ENCODE peak calls at places on chromosomes 3 and 15, in four cellular contexts. One of them, this sample, is unnamed.

GRCh38 chr3:30302027-30302426 is 304.4 kb upstream of the TGFBR2 start:
- DNase-seq in AG04450: peak
- DNase-seq in vagina: no peak
- DNase-seq in body of pancreas: no peak
- DNase-seq in this sample: no peak

GRCh38 chr3:172309059-172309458 is 139.2 kb downstream of the GHSR start:
- DNase-seq in AG04450: no peak
- DNase-seq in body of pancreas: no peak
- DNase-seq in vagina: no peak
- DNase-seq in this sample: no peak

GRCh38 chr15:92051726-92052125 is 198.2 kb downstream of the SLCO3A1 start:
- DNase-seq in body of pancreas: no peak
- DNase-seq in vagina: no peak
- DNase-seq in AG04450: no peak
- DNase-seq in this sample: no peak

GRCh38 chr15:26156041-26156440 is 292.9 kb upstream of the ATP10A start:
- DNase-seq in body of pancreas: no peak
- DNase-seq in vagina: no peak
- DNase-seq in AG04450: no peak
- DNase-seq in this sample: no peak

GRCh38 chr3:51681453-51681852 is 10.4 kb downstream of the TEX264 start:
- DNase-seq in AG04450: no peak
- DNase-seq in vagina: no peak
- DNase-seq in body of pancreas: no peak
- DNase-seq in this sample: no peak

GRCh38 chr15:90987561-90988141 is 6.7 kb downstream of the PRC1 start:
- DNase-seq in body of pancreas: no peak
- DNase-seq in vagina: no peak
- DNase-seq in AG04450: no peak
- DNase-seq in this sample: no peak

GRCh38 chr3:53236112-53236841 is 19.5 kb downstream of the TKT start:
- DNase-seq in vagina: no peak
- DNase-seq in body of pancreas: peak
- DNase-seq in AG04450: peak
- DNase-seq in this sample: no peak

GRCh38 chr3:53229171-53229570 is 26.7 kb downstream of the TKT start:
- DNase-seq in AG04450: no peak
- DNase-seq in vagina: no peak
- DNase-seq in body of pancreas: no peak
- DNase-seq in this sample: no peak

GRCh38 chr3:123871946-123872345 is 12.2 kb downstream of the MYLK start:
- DNase-seq in vagina: no peak
- DNase-seq in AG04450: no peak
- DNase-seq in body of pancreas: no peak
- DNase-seq in this sample: no peak

GRCh38 chr3:52834871-52835501 is at the start of gene MUSTN1:
- DNase-seq in AG04450: no peak
- DNase-seq in body of pancreas: no peak
- DNase-seq in vagina: no peak
- DNase-seq in this sample: no peak

GRCh38 chr3:126464093-126464492 is 11.6 kb downstream of the ZXDC start:
- DNase-seq in AG04450: no peak
- DNase-seq in body of pancreas: no peak
- DNase-seq in vagina: no peak
- DNase-seq in this sample: no peak

GRCh38 chr3:113606539-113607218 is 74.3 kb downstream of the SIDT1 start:
- DNase-seq in vagina: no peak
- DNase-seq in body of pancreas: no peak
- DNase-seq in AG04450: no peak
- DNase-seq in this sample: peak

GRCh38 chr3:141094851-141095545 is 43.9 kb downstream of the SPSB4 start:
- DNase-seq in vagina: no peak
- DNase-seq in body of pancreas: peak
- DNase-seq in AG04450: no peak
- DNase-seq in this sample: no peak

GRCh38 chr3:12356996-12357395 is 68.1 kb downstream of the PPARG start:
- DNase-seq in AG04450: no peak
- DNase-seq in vagina: no peak
- DNase-seq in body of pancreas: no peak
- DNase-seq in this sample: no peak

GRCh38 chr15:73930371-73930770 is 4.1 kb downstream of the LOXL1 start:
- DNase-seq in body of pancreas: no peak
- DNase-seq in AG04450: peak
- DNase-seq in vagina: no peak
- DNase-seq in this sample: no peak

GRCh38 chr3:97125902-97126499 is 311.6 kb downstream of the EPHA6 start:
- DNase-seq in AG04450: no peak
- DNase-seq in body of pancreas: no peak
- DNase-seq in vagina: no peak
- DNase-seq in this sample: no peak

GRCh38 chr15:48547305-48547704 is 98.2 kb downstream of the FBN1 start:
- DNase-seq in AG04450: no peak
- DNase-seq in vagina: no peak
- DNase-seq in body of pancreas: no peak
- DNase-seq in this sample: no peak

GRCh38 chr3:40116478-40117162 is 192.9 kb upstream of the EIF1B start:
- DNase-seq in body of pancreas: no peak
- DNase-seq in AG04450: no peak
- DNase-seq in vagina: no peak
- DNase-seq in this sample: no peak

GRCh38 chr15:56528136-56528535 is 63.2 kb upstream of the MNS1 start:
- DNase-seq in vagina: no peak
- DNase-seq in AG04450: no peak
- DNase-seq in body of pancreas: no peak
- DNase-seq in this sample: no peak

GRCh38 chr15:88012711-88013110 is 243.8 kb downstream of the NTRK3 start:
- DNase-seq in vagina: no peak
- DNase-seq in body of pancreas: no peak
- DNase-seq in AG04450: no peak
- DNase-seq in this sample: no peak

GRCh38 chr15:29805043-29805707 is 17.1 kb downstream of the TJP1 start:
- DNase-seq in vagina: no peak
- DNase-seq in body of pancreas: peak
- DNase-seq in AG04450: peak
- DNase-seq in this sample: no peak

GRCh38 chr15:38263996-38264395 is 11.4 kb downstream of the SPRED1 start:
- DNase-seq in AG04450: peak
- DNase-seq in vagina: no peak
- DNase-seq in body of pancreas: no peak
- DNase-seq in this sample: no peak

GRCh38 chr3:129313415-129313982 is 34.8 kb downstream of the HMCES start:
- DNase-seq in AG04450: no peak
- DNase-seq in body of pancreas: peak
- DNase-seq in vagina: no peak
- DNase-seq in this sample: no peak

GRCh38 chr3:15266510-15267376 is 60.7 kb downstream of the CAPN7 start:
- DNase-seq in AG04450: no peak
- DNase-seq in vagina: peak
- DNase-seq in body of pancreas: no peak
- DNase-seq in this sample: no peak

GRCh38 chr3:177770821-177771220 is 573.5 kb upstream of the TBL1XR1 start:
- DNase-seq in vagina: no peak
- DNase-seq in AG04450: no peak
- DNase-seq in body of pancreas: no peak
- DNase-seq in this sample: no peak

GRCh38 chr15:96362759-96363678 is 32.5 kb downstream of the NR2F2 start:
- DNase-seq in AG04450: no peak
- DNase-seq in body of pancreas: no peak
- DNase-seq in vagina: no peak
- DNase-seq in this sample: no peak

GRCh38 chr3:169060037-169060436 is 603.5 kb downstream of the MECOM start:
- DNase-seq in AG04450: no peak
- DNase-seq in vagina: no peak
- DNase-seq in body of pancreas: no peak
- DNase-seq in this sample: no peak

GRCh38 chr3:4588410-4588809 is 95.3 kb downstream of the ITPR1 start:
- DNase-seq in AG04450: no peak
- DNase-seq in body of pancreas: no peak
- DNase-seq in vagina: no peak
- DNase-seq in this sample: no peak

GRCh38 chr3:169103941-169104340 is 559.6 kb downstream of the MECOM start:
- DNase-seq in vagina: no peak
- DNase-seq in body of pancreas: no peak
- DNase-seq in AG04450: no peak
- DNase-seq in this sample: no peak

GRCh38 chr3:14899993-14900618 is 47.3 kb upstream of the NR2C2 start:
- DNase-seq in body of pancreas: no peak
- DNase-seq in AG04450: no peak
- DNase-seq in vagina: no peak
- DNase-seq in this sample: no peak

GRCh38 chr3:45567730-45568172 is 26.8 kb upstream of the LIMD1 start:
- DNase-seq in vagina: no peak
- DNase-seq in AG04450: no peak
- DNase-seq in body of pancreas: no peak
- DNase-seq in this sample: peak

GRCh38 chr15:34364041-34364440 is 3.0 kb downstream of the LPCAT4 start:
- DNase-seq in AG04450: no peak
- DNase-seq in vagina: no peak
- DNase-seq in body of pancreas: no peak
- DNase-seq in this sample: no peak
- TF ChIP-seq CTCF in AG04450: no peak
- TF ChIP-seq CTCF in vagina: no peak
- TF ChIP-seq CTCF in body of pancreas: no peak
- TF ChIP-seq CTCF in this sample: no peak

DNA sequence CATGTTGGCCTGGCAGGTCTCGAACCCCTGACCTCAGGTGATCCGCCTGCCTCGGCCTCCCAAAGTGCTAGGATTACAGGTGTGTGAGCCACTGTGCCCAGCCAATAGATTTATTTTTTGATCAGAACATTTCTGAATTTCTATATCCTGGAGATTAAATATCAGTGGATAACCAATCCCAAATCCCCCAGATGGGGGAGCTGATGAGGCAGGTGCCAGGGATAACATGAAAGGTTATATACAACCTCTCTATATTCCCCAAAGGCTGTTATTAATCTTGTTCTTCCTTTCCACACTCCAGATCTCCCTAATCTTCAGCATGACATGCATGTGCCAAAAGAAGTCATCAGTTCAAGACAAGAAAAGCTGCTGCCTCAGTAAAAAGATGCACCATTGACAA is 112.3 kb downstream of the WDR76 start:
- DNase-seq in AG04450: no peak
- DNase-seq in vagina: no peak
- DNase-seq in body of pancreas: no peak
- DNase-seq in this sample: no peak
- TF ChIP-seq CTCF in AG04450: peak
- TF ChIP-seq CTCF in vagina: no peak
- TF ChIP-seq CTCF in body of pancreas: no peak
- TF ChIP-seq CTCF in this sample: no peak

DNA sequence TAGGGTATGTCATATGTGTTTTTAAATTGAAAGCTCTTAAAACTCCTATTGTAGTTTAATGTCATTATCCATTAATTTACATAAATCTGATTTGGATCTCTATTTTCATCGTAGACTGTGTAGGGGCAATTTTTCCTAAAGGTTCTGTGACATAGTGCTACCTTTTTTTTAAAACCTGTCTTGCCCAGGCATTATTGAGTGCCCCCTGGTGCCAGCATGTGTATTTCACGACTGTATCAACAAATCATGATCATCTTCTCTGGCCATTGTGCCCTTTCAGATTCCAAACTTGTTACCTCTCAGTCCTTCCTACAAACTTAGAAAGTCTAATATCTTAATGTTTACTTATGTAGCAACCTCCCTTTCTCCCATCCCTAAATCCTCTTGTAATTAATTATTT is 97.2 kb upstream of the FLNB start:
- DNase-seq in AG04450: no peak
- DNase-seq in body of pancreas: peak
- DNase-seq in vagina: no peak
- DNase-seq in this sample: no peak
- TF ChIP-seq CTCF in AG04450: peak
- TF ChIP-seq CTCF in body of pancreas: no peak
- TF ChIP-seq CTCF in vagina: no peak
- TF ChIP-seq CTCF in this sample: no peak

GRCh38 chr15:83288381-83288801 is 3.9 kb upstream of the BNC1 start:
- DNase-seq in vagina: no peak
- DNase-seq in body of pancreas: no peak
- DNase-seq in AG04450: no peak
- DNase-seq in this sample: no peak

GRCh38 chr15:83285979-83286553 is 1.6 kb upstream of the BNC1 start:
- DNase-seq in AG04450: peak
- DNase-seq in body of pancreas: no peak
- DNase-seq in vagina: no peak
- DNase-seq in this sample: no peak

GRCh38 chr15:83289160-83289559 is 4.7 kb upstream of the BNC1 start:
- DNase-seq in body of pancreas: no peak
- DNase-seq in AG04450: no peak
- DNase-seq in vagina: no peak
- DNase-seq in this sample: no peak

GRCh38 chr15:83285284-83285978 is 967 bp upstream of the BNC1 start:
- DNase-seq in body of pancreas: no peak
- DNase-seq in vagina: no peak
- DNase-seq in AG04450: no peak
- DNase-seq in this sample: no peak

DNA sequence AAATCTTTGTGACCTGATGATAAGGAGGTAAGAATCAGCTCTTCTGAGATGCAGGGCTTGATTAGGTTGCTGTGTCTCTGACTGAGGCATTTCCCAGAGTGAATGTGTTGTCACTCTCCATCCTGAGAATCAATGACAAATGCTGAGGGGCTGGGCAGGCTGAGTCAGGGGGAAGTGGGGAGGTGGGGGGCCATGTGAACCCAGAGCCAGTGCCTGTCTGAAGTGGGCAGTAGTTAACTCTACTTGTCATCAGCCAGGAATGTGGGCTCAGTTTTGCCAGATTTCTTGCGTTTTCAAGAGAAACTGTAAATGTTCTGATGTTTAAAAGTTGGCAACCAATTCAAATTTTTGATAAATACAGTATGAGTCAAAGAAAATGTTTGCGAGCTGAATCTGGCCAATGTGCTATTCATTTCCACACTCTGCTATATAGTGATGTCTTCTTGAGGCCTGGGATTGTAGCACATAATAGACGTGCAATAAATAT is 3.1 kb upstream of the BNC1 start:
- DNase-seq in AG04450: peak
- DNase-seq in body of pancreas: no peak
- DNase-seq in vagina: no peak
- DNase-seq in this sample: no peak
- TF ChIP-seq CTCF in AG04450: no peak
- TF ChIP-seq CTCF in body of pancreas: no peak
- TF ChIP-seq CTCF in vagina: no peak
- TF ChIP-seq CTCF in this sample: no peak

GRCh38 chr3:188832961-188833615 is 338.7 kb upstream of the TPRG1 start:
- DNase-seq in AG04450: no peak
- DNase-seq in vagina: no peak
- DNase-seq in body of pancreas: no peak
- DNase-seq in this sample: no peak

GRCh38 chr3:188832146-188832545 is 339.6 kb upstream of the TPRG1 start:
- DNase-seq in body of pancreas: no peak
- DNase-seq in AG04450: no peak
- DNase-seq in vagina: no peak
- DNase-seq in this sample: no peak

GRCh38 chr3:188829577-188829976 is 342.2 kb upstream of the TPRG1 start:
- DNase-seq in vagina: no peak
- DNase-seq in body of pancreas: no peak
- DNase-seq in AG04450: no peak
- DNase-seq in this sample: no peak

GRCh38 chr3:188827593-188827992 is 344.2 kb upstream of the TPRG1 start:
- DNase-seq in AG04450: no peak
- DNase-seq in body of pancreas: no peak
- DNase-seq in vagina: no peak
- DNase-seq in this sample: no peak

GRCh38 chr3:188830955-188831354 is 340.8 kb upstream of the TPRG1 start:
- DNase-seq in vagina: no peak
- DNase-seq in AG04450: no peak
- DNase-seq in body of pancreas: no peak
- DNase-seq in this sample: no peak
- TF ChIP-seq CTCF in vagina: no peak
- TF ChIP-seq CTCF in AG04450: peak
- TF ChIP-seq CTCF in body of pancreas: no peak
- TF ChIP-seq CTCF in this sample: no peak

This sample was measured in activated B cell treated with CpG ODN at 0.5 μM for 24 hours.